ENCODE peak calls at places on chromosomes 3 and 15, in four cellular contexts. One of them, this sample, is unnamed.

GRCh38 chr3:130480736-130481135 is 36.2 kb upstream of the COL6A6 start:
- DNase-seq in HepG2: no peak
- DNase-seq in K562: peak
- DNase-seq in H1: no peak
- DNase-seq in this sample: no peak

GRCh38 chr15:32119694-32120330 is 89.5 kb downstream of the CHRNA7 start:
- DNase-seq in HepG2: no peak
- DNase-seq in K562: no peak
- DNase-seq in H1: no peak
- DNase-seq in this sample: no peak

GRCh38 chr15:61951949-61952348 is 108.3 kb downstream of the VPS13C start:
- DNase-seq in HepG2: no peak
- DNase-seq in K562: no peak
- DNase-seq in H1: no peak
- DNase-seq in this sample: no peak

GRCh38 chr3:53073553-53074365 is 27.9 kb upstream of the SFMBT1 start:
- DNase-seq in HepG2: no peak
- DNase-seq in K562: no peak
- DNase-seq in H1: no peak
- DNase-seq in this sample: no peak

GRCh38 chr15:101052681-101053121 is 133.5 kb downstream of the LRRK1 start:
- DNase-seq in HepG2: no peak
- DNase-seq in K562: no peak
- DNase-seq in H1: no peak
- DNase-seq in this sample: no peak

GRCh38 chr15:44712108-44713005 is 1.0 kb downstream of the B2M start:
- DNase-seq in HepG2: peak
- DNase-seq in K562: peak
- DNase-seq in H1: no peak
- DNase-seq in this sample: no peak

GRCh38 chr3:102081587-102082289 is 232.4 kb downstream of the NFKBIZ start:
- DNase-seq in HepG2: no peak
- DNase-seq in K562: no peak
- DNase-seq in H1: no peak
- DNase-seq in this sample: no peak

GRCh38 chr3:135240426-135240825 is 445.4 kb downstream of the EPHB1 start:
- DNase-seq in HepG2: no peak
- DNase-seq in K562: no peak
- DNase-seq in H1: no peak
- DNase-seq in this sample: no peak

GRCh38 chr3:183844606-183845005 is 19.2 kb upstream of the MAP6D1 start:
- DNase-seq in HepG2: peak
- DNase-seq in K562: no peak
- DNase-seq in H1: no peak
- DNase-seq in this sample: no peak

GRCh38 chr3:178767558-178767957 is 231.3 kb downstream of the KCNMB2 start:
- DNase-seq in HepG2: no peak
- DNase-seq in K562: no peak
- DNase-seq in H1: no peak
- DNase-seq in this sample: no peak

GRCh38 chr3:169041677-169042171 is 621.8 kb downstream of the MECOM start:
- DNase-seq in HepG2: peak
- DNase-seq in K562: peak
- DNase-seq in H1: no peak
- DNase-seq in this sample: no peak

GRCh38 chr3:60053518-60054265 is 1003.9 kb upstream of the CFAP20DC start:
- DNase-seq in HepG2: no peak
- DNase-seq in K562: peak
- DNase-seq in H1: no peak
- DNase-seq in this sample: no peak

DNA sequence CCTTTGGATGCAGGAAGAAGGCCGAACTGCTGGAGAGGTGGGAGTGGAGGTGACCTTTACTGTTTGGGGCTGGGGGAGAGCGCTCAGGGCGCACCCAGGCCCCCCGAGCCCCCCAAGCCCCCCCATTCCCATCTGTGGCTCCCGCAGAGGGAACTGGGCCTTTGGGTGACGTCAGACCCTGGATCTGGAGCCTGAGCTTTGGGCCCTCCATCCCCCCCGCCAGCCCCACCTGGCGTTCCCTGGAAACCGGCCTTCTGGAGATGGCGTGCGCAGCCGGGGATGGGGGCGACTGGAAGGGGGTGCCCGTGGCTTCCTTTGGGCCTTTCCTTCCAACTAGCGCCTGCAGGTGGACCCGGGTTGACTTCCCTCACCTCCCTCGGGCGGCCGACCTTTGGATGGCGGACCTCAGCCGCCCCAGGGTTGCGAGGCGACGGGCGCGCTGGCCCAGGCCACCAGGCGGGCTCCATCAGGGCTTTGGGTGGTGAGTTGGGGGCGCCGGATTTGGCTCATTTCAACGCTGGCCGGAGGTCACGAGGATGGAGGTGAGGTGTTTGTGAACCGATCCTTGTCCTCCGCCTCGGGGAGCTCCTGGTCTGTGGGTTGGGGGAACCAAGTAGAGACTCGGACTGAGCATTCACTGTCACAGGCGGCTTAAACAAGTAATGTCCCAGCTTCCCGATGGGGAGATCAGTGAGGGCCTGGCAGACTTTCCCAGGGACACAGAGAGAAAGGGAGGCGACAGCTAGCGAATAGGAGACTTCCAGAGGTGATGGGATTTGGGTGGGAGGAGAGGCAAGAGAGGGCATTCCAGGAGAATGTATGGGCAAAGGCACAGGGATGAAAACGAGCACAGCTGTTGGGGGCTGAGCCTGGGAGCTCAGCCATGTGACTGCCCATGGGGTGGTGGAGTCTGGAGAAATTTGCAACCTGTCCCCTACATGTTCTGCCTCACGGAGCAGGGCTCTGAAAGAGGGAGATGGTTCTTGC is 709 bp downstream of the SCAMP5 start:
- DNase-seq in HepG2: peak
- DNase-seq in K562: no peak
- DNase-seq in H1: peak
- DNase-seq in this sample: no peak
- TF ChIP-seq EZH2 in HepG2: no peak
- TF ChIP-seq EZH2 in K562: no peak
- TF ChIP-seq EZH2 in H1: no peak
- TF ChIP-seq EZH2 in this sample: no peak

DNA sequence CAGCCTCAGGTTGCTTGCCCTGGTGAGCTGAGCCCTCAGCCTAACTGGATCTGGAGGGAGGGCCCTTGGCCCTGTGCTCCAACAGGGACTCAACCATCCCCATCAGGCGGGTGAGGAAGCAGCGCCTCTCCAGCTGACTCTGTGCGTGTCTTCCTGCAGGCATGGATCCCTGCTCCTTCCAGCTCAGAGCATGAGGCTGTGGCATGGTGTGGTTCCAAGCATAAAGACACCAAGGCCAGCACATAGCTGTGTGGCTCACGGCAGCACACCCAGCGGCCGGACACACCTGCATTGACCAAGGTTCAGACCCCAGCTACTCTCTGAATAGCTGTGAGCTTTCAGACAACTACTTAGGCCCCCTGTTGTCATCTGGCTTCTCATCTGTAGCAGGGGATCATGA is 131.0 kb upstream of the PLXNA1 start:
- DNase-seq in HepG2: peak
- DNase-seq in K562: no peak
- DNase-seq in H1: peak
- DNase-seq in this sample: no peak
- TF ChIP-seq ATF2 in HepG2: no peak
- TF ChIP-seq ATF2 in K562: no peak
- TF ChIP-seq ATF2 in H1: no peak
- TF ChIP-seq ATF2 in this sample: no peak

DNA sequence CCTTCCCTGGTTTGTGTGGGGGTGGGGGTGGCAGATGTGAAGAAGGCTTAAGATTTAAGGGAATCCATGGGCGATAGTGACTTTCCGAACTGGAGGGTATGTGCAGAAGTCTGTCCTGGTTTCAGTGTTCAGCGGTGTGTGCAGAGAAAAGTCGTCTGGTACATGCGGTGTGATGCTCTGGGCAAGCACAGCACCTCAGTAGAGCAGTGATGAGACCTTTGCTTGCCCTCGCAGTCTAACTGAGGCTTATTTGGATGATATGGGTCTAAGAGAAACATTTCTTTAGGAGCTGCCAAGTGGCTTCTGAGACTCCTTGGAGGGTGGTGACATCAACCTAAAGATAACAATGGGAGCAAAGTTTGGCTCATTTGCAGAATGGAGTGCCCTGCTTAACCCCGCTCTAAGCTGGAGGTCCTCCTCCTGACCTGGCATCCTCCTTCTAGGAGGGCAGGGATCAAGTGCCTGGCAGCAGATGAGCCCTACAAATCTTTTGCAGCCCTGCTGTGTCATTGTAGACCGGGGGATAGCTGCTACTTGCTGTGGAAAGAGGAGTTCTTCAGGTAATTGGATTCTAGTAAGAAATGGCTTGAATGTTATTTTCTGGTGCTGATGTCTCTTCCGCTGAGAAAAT is 228.1 kb upstream of the AZI2 start:
- DNase-seq in HepG2: no peak
- DNase-seq in K562: no peak
- DNase-seq in H1: peak
- DNase-seq in this sample: no peak
- TF ChIP-seq EZH2 in HepG2: no peak
- TF ChIP-seq EZH2 in K562: no peak
- TF ChIP-seq EZH2 in H1: no peak
- TF ChIP-seq EZH2 in this sample: peak

GRCh38 chr15:63291507-63291906 is 14.1 kb downstream of the APH1B start:
- DNase-seq in HepG2: no peak
- DNase-seq in K562: peak
- DNase-seq in H1: no peak
- DNase-seq in this sample: no peak
- TF ChIP-seq ATF2 in HepG2: no peak
- TF ChIP-seq ATF2 in K562: no peak
- TF ChIP-seq ATF2 in H1: no peak
- TF ChIP-seq ATF2 in this sample: no peak

GRCh38 chr3:114417682-114418081 is 123.9 kb downstream of the TIGIT start:
- DNase-seq in HepG2: no peak
- DNase-seq in K562: no peak
- DNase-seq in H1: no peak
- DNase-seq in this sample: no peak
- TF ChIP-seq EZH2 in HepG2: no peak
- TF ChIP-seq EZH2 in K562: no peak
- TF ChIP-seq EZH2 in H1: no peak
- TF ChIP-seq EZH2 in this sample: no peak

GRCh38 chr15:38665586-38665985 is 101.0 kb upstream of the RASGRP1 start:
- DNase-seq in HepG2: no peak
- DNase-seq in K562: no peak
- DNase-seq in H1: no peak
- DNase-seq in this sample: no peak

GRCh38 chr15:38662398-38662797 is 97.8 kb upstream of the RASGRP1 start:
- DNase-seq in HepG2: no peak
- DNase-seq in K562: no peak
- DNase-seq in H1: no peak
- DNase-seq in this sample: no peak

GRCh38 chr15:38658431-38658830 is 93.8 kb upstream of the RASGRP1 start:
- DNase-seq in HepG2: no peak
- DNase-seq in K562: no peak
- DNase-seq in H1: no peak
- DNase-seq in this sample: no peak

GRCh38 chr15:38662805-38663204 is 98.2 kb upstream of the RASGRP1 start:
- DNase-seq in HepG2: no peak
- DNase-seq in K562: no peak
- DNase-seq in H1: no peak
- DNase-seq in this sample: no peak

GRCh38 chr15:38660726-38661125 is 96.1 kb upstream of the RASGRP1 start:
- DNase-seq in HepG2: no peak
- DNase-seq in K562: no peak
- DNase-seq in H1: no peak
- DNase-seq in this sample: no peak
- TF ChIP-seq ATF2 in HepG2: no peak
- TF ChIP-seq ATF2 in K562: no peak
- TF ChIP-seq ATF2 in H1: no peak
- TF ChIP-seq ATF2 in this sample: no peak

GRCh38 chr15:40926659-40927496 is 2.3 kb upstream of the DLL4 start:
- DNase-seq in HepG2: no peak
- DNase-seq in K562: no peak
- DNase-seq in H1: no peak
- DNase-seq in this sample: no peak

GRCh38 chr15:40928351-40928974 is 677 bp upstream of the DLL4 start:
- DNase-seq in HepG2: no peak
- DNase-seq in K562: peak
- DNase-seq in H1: peak
- DNase-seq in this sample: no peak

GRCh38 chr15:40925863-40926658 is 3.1 kb upstream of the DLL4 start:
- DNase-seq in HepG2: no peak
- DNase-seq in K562: no peak
- DNase-seq in H1: peak
- DNase-seq in this sample: no peak

GRCh38 chr15:40928975-40929729 is at the start of gene DLL4:
- DNase-seq in HepG2: peak
- DNase-seq in K562: peak
- DNase-seq in H1: peak
- DNase-seq in this sample: no peak

GRCh38 chr15:40927497-40928346 is 1.4 kb upstream of the DLL4 start:
- DNase-seq in HepG2: no peak
- DNase-seq in K562: peak
- DNase-seq in H1: no peak
- DNase-seq in this sample: no peak
- TF ChIP-seq EZH2 in HepG2: no peak
- TF ChIP-seq EZH2 in K562: no peak
- TF ChIP-seq EZH2 in H1: no peak
- TF ChIP-seq EZH2 in this sample: no peak

DNA sequence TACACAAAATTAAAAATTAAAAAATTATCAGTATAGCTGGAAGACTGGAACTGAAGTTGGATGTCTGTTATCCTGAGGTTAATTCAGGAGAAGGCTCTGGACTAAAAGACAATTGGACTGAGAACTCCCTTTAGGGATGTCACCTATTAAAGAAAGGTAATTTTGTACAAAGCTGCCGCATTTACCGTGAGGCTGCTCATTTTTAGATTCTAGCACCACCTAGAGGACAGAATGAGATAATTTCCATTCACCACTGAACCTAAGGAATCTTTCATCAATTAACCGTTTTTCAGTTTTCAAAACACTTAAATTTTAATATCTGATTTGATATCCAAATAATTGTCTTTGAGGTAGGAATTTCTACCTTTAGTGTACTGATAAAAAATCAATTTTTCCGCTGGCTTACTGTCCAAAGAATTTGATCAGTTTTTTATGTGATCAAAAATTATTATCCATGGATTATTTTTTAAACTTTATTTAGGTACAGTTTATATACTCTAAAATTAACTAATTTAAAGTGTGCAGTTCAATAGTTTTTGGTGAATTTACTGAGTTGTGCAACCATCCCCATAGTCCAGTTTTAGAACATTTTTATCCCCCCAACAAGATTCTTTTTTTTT is 106.7 kb upstream of the TNIK start:
- DNase-seq in HepG2: peak
- DNase-seq in K562: peak
- DNase-seq in H1: no peak
- DNase-seq in this sample: peak
- TF ChIP-seq ATF2 in HepG2: no peak
- TF ChIP-seq ATF2 in K562: no peak
- TF ChIP-seq ATF2 in H1: no peak
- TF ChIP-seq ATF2 in this sample: no peak